ENCODE peak calls at places on chromosome 11, in six cellular contexts. C is CD8-positive, alpha-beta memory T cell; E is adrenal gland; J is transverse colon; B is right lobe of liver; F is CD4-positive, alpha-beta T cell. H is an unnamed sample.

GRCh38 chr11:86688398-86689179 is 16.2 kb upstream of the ME3 start:
- DNase-seq in C (no peak), E (peak), J (no peak), B (no peak), F (no peak), H (no peak)

GRCh38 chr11:70572974-70573260 is 174.6 kb downstream of the CTTN start:
- DNase-seq in C (no peak), E (no peak), J (no peak), B (no peak), F (no peak), H (no peak)

GRCh38 chr11:46373787-46374740 is 7.4 kb upstream of the MDK start:
- DNase-seq in C (no peak), E (no peak), J (no peak), B (no peak), F (no peak), H (peak)

GRCh38 chr11:78190374-78190773 is 1.7 kb downstream of the USP35 start:
- DNase-seq in C (no peak), E (peak), J (no peak), B (no peak), F (no peak), H (no peak)

GRCh38 chr11:44823920-44824704 is 97.3 kb downstream of the TSPAN18 start:
- DNase-seq in C (no peak), E (peak), J (no peak), B (peak), F (no peak), H (peak)

GRCh38 chr11:109424893-109425292 is 2.9 kb downstream of the C11orf87 start:
- DNase-seq in C (no peak), E (no peak), J (no peak), B (no peak), F (no peak), H (no peak)

GRCh38 chr11:125499563-125499962 is 3.5 kb upstream of the FEZ1 start:
- DNase-seq in C (no peak), E (no peak), J (no peak), B (no peak), F (no peak), H (no peak)

GRCh38 chr11:45025716-45026492 is 75.2 kb upstream of the TP53I11 start:
- DNase-seq in C (no peak), E (peak), J (peak), B (peak), F (no peak), H (peak)

GRCh38 chr11:99063331-99063730 is 42.6 kb downstream of the CNTN5 start:
- DNase-seq in C (no peak), E (no peak), J (no peak), B (no peak), F (no peak), H (no peak)

GRCh38 chr11:75350743-75351540 is 519 bp downstream of the ARRB1 start:
- DNase-seq in C (peak), E (peak), J (peak), B (peak), F (no peak), H (peak)

GRCh38 chr11:69909561-69910518 is 90.6 kb upstream of the FGF3 start:
- DNase-seq in C (no peak), E (peak), J (no peak), B (peak), F (no peak), H (no peak)

GRCh38 chr11:31799036-31799793 is 11.9 kb downstream of the PAX6 start:
- DNase-seq in C (no peak), E (no peak), J (no peak), B (no peak), F (no peak), H (no peak)

GRCh38 chr11:64522036-64522435 is 69.0 kb upstream of the SLC22A12 start:
- DNase-seq in C (no peak), E (no peak), J (no peak), B (no peak), F (no peak), H (no peak)

GRCh38 chr11:77510095-77510494 is 36.2 kb upstream of the PAK1 start:
- DNase-seq in C (no peak), E (no peak), J (no peak), B (no peak), F (no peak), H (no peak)

GRCh38 chr11:46356911-46357482 is 9.7 kb downstream of the DGKZ start:
- DNase-seq in C (no peak), E (no peak), J (no peak), B (no peak), F (no peak), H (peak)

GRCh38 chr11:25520459-25520858 is 811.5 kb upstream of the ANO3 start:
- DNase-seq in C (no peak), E (no peak), J (no peak), B (no peak), F (no peak), H (no peak)

GRCh38 chr11:102727890-102728289 is 3.1 kb upstream of the MMP8 start:
- DNase-seq in C (no peak), E (no peak), J (no peak), B (no peak), F (no peak), H (no peak)

GRCh38 chr11:65132988-65133700 is 1.2 kb downstream of the SYVN1 start:
- DNase-seq in C (no peak), E (peak), J (peak), B (peak), F (no peak), H (no peak)

GRCh38 chr11:125233736-125234275 is 69.3 kb downstream of the PKNOX2 start:
- DNase-seq in C (no peak), E (no peak), J (no peak), B (no peak), F (no peak), H (no peak)

GRCh38 chr11:111945198-111945597 is 8.1 kb downstream of the DIXDC1 start:
- DNase-seq in C (no peak), E (no peak), J (no peak), B (no peak), F (no peak), H (no peak)

GRCh38 chr11:120652705-120653335 is 141.3 kb downstream of the GRIK4 start:
- DNase-seq in C (no peak), E (no peak), J (no peak), B (no peak), F (no peak), H (no peak)

GRCh38 chr11:45665206-45665932 is at the start of gene CHST1:
- DNase-seq in C (no peak), E (peak), J (peak), B (peak), F (no peak), H (peak)

GRCh38 chr11:125435461-125436238 is 60.4 kb downstream of the FEZ1 start:
- DNase-seq in C (no peak), E (no peak), J (no peak), B (no peak), F (no peak), H (no peak)

GRCh38 chr11:22725079-22725478 is 58.7 kb downstream of the GAS2 start:
- DNase-seq in C (no peak), E (no peak), J (no peak), B (no peak), F (no peak), H (no peak)

GRCh38 chr11:128448981-128449713 is 138.2 kb downstream of the ETS1 start:
- DNase-seq in C (no peak), E (no peak), J (no peak), B (no peak), F (no peak), H (no peak)
- H3K27ac ChIP-seq in C (no peak), E (no peak), J (peak), B (peak), F (no peak), H (no peak)

GRCh38 chr11:10289765-10290420 is 4.1 kb downstream of the SBF2 start:
- DNase-seq in C (no peak), E (no peak), J (no peak), B (no peak), F (no peak), H (peak)
- H3K27ac ChIP-seq in C (no peak), E (no peak), J (no peak), B (no peak), F (no peak), H (no peak)

GRCh38 chr11:60836866-60837510 is 4.9 kb upstream of the CCDC86 start:
- DNase-seq in C (no peak), E (no peak), J (no peak), B (no peak), F (no peak), H (no peak)
- H3K27ac ChIP-seq in C (no peak), E (no peak), J (no peak), B (no peak), F (no peak), H (no peak)

GRCh38 chr11:836274-836673 is 3.5 kb downstream of the CD151 start:
- DNase-seq in C (no peak), E (no peak), J (no peak), B (no peak), F (no peak), H (no peak)
- H3K27ac ChIP-seq in C (no peak), E (no peak), J (peak), B (no peak), F (no peak), H (no peak)

H was measured in right cardiac atrium.